ENCODE peak calls at places on chromosomes 6 and 20, in five cellular contexts. O is foreskin fibroblast, N is MCF 10A, L is fibroblast of lung, E is astrocyte of the cerebellum. K is an unnamed sample.

GRCh38 chr6:35687658-35688604 is 784 bp downstream of the FKBP5 start:
- DNase-seq in L (peak; percentile 65), E (no peak), O (peak; percentile 59), N (peak; percentile 64), K (peak; percentile 40)

GRCh38 chr6:137309078-137309762 is 90.0 kb upstream of the IFNGR1 start:
- DNase-seq in L (peak; percentile 78), N (peak; percentile 89), O (peak; percentile 74), E (peak; percentile 60), K (no peak)

GRCh38 chr6:100593522-100593921 is 128.8 kb upstream of the SIM1 start:
- DNase-seq in L (no peak), E (no peak), O (no peak), N (no peak), K (no peak)

GRCh38 chr20:25584905-25585704 is at the start of gene NINL:
- DNase-seq in E (no peak), N (peak; percentile 38), L (peak; percentile 66), O (peak; percentile 83), K (peak; percentile 70)

GRCh38 chr6:134835998-134836397 is 113.9 kb downstream of the ALDH8A1 start:
- DNase-seq in O (no peak), E (no peak), N (no peak), L (peak; percentile 65), K (no peak)

GRCh38 chr6:22470454-22471368 is 98.7 kb upstream of the HDGFL1 start:
- DNase-seq in L (peak; percentile 72), O (peak; percentile 80), E (peak; percentile 52), N (peak; percentile 81), K (no peak)

GRCh38 chr6:134453792-134454510 is 136.0 kb upstream of the SGK1 start:
- DNase-seq in E (no peak), L (no peak), O (no peak), N (no peak), K (no peak)

GRCh38 chr6:109772961-109773431 is 81.9 kb downstream of the FIG4 start:
- DNase-seq in E (no peak), O (peak; percentile 61), N (peak; percentile 42), L (peak; percentile 80), K (no peak)

GRCh38 chr6:169963581-169964297 is 212.3 kb downstream of the ERMARD start:
- DNase-seq in N (no peak), L (no peak), E (no peak), O (no peak), K (no peak)

GRCh38 chr20:60073086-60073485 is 114.9 kb downstream of the CDH26 start:
- DNase-seq in L (no peak), O (no peak), E (no peak), N (no peak), K (no peak)

GRCh38 chr6:47308674-47309325 is 905 bp downstream of the TNFRSF21 start:
- DNase-seq in N (peak; percentile 44), L (peak; percentile 50), E (no peak), O (peak; percentile 58), K (peak; percentile 18)

GRCh38 chr20:53013847-53014246 is 41.7 kb downstream of the TSHZ2 start:
- DNase-seq in O (no peak), N (no peak), L (no peak), E (no peak), K (no peak)

GRCh38 chr20:20856956-20857355 is 144.5 kb upstream of the RALGAPA2 start:
- DNase-seq in E (no peak), N (no peak), O (no peak), L (no peak), K (no peak)

GRCh38 chr6:69105288-69105687 is 470.2 kb downstream of the ADGRB3 start:
- DNase-seq in E (no peak), O (no peak), L (no peak), N (no peak), K (no peak)

GRCh38 chr6:44309092-44309491 is 4.1 kb downstream of the AARS2 start:
- DNase-seq in O (peak; percentile 87), N (peak; percentile 59), E (no peak), L (peak; percentile 81), K (no peak)

GRCh38 chr6:161319231-161319630 is 45.4 kb upstream of the AGPAT4 start:
- DNase-seq in L (no peak), O (no peak), N (no peak), E (no peak), K (peak; percentile 25)

GRCh38 chr20:49989234-49990065 is 6.7 kb downstream of the SNAI1 start:
- DNase-seq in E (peak; percentile 63), L (peak; percentile 91), O (peak; percentile 93), N (no peak), K (peak; percentile 63)

GRCh38 chr6:21382821-21383455 is 210.6 kb upstream of the SOX4 start:
- DNase-seq in N (no peak), L (no peak), O (no peak), E (no peak), K (no peak)

GRCh38 chr6:89221971-89222887 is 5.1 kb upstream of the GABRR1 start:
- DNase-seq in L (peak; percentile 66), O (peak; percentile 32), E (no peak), N (peak; percentile 32), K (no peak)

GRCh38 chr6:139149383-139149782 is 14.5 kb downstream of the HECA start:
- DNase-seq in E (peak; percentile 20), N (no peak), O (no peak), L (peak; percentile 59), K (no peak)

GRCh38 chr6:166713608-166714510 is 86.8 kb upstream of the RPS6KA2 start:
- DNase-seq in O (no peak), N (no peak), E (no peak), L (no peak), K (no peak)

GRCh38 chr6:10567256-10568041 is 46.3 kb downstream of the GCNT2 start:
- DNase-seq in N (peak; percentile 4), L (no peak), E (no peak), O (no peak), K (no peak)

GRCh38 chr6:53048431-53049195 is 16.6 kb upstream of the FBXO9 start:
- DNase-seq in E (peak; percentile 92), O (peak; percentile 86), N (peak; percentile 72), L (peak; percentile 97), K (no peak)

GRCh38 chr6:63509652-63510352 is 62.5 kb upstream of the LOC128125822 start:
- DNase-seq in L (peak; percentile 19), E (no peak), O (no peak), N (peak; percentile 60), K (no peak)

GRCh38 chr20:34636648-34637047 is 40.2 kb downstream of the PIGU start:
- DNase-seq in O (no peak), N (no peak), L (no peak), E (no peak), K (no peak)

GRCh38 chr6:30748851-30749540 is 4.6 kb upstream of the IER3 start:
- DNase-seq in N (peak; percentile 89), E (no peak), L (no peak), O (peak; percentile 61), K (no peak)

GRCh38 chr20:32582659-32583580 is 2.2 kb downstream of the NOL4L start:
- DNase-seq in O (peak; percentile 39), N (no peak), L (peak; percentile 27), E (no peak), K (peak; percentile 65)

GRCh38 chr20:43271980-43272379 is 82.3 kb upstream of the PTPRT start:
- DNase-seq in E (no peak), L (no peak), O (no peak), N (no peak), K (no peak)

GRCh38 chr20:46694484-46694883 is 5.2 kb upstream of the TP53RK start:
- DNase-seq in L (no peak), E (no peak), O (peak; percentile 61), N (no peak), K (no peak)

GRCh38 chr20:18138266-18138582 is 561 bp downstream of the KAT14 start:
- DNase-seq in O (no peak), N (no peak), L (no peak), E (no peak), K (no peak)

GRCh38 chr6:45592991-45593390 is 215.3 kb upstream of the SUPT3H start:
- DNase-seq in E (no peak), O (no peak), N (no peak), L (peak; percentile 48), K (no peak)

GRCh38 chr20:48012401-48012974 is 227.2 kb upstream of the SULF2 start:
- DNase-seq in L (peak; percentile 96), N (peak; percentile 57), E (no peak), O (peak; percentile 1), K (no peak)
- TF ChIP-seq CTCF in L (no peak), N (peak; percentile 28), E (no peak), O (peak; percentile 30), K (peak; percentile 26)

GRCh38 chr6:23547851-23548250 is 578.2 kb upstream of the NRSN1 start:
- DNase-seq in L (no peak), O (no peak), N (peak; percentile 27), E (no peak), K (no peak)
- TF ChIP-seq CTCF in L (no peak), O (no peak), N (no peak), E (peak; percentile 8), K (peak; percentile 48)

DNA sequence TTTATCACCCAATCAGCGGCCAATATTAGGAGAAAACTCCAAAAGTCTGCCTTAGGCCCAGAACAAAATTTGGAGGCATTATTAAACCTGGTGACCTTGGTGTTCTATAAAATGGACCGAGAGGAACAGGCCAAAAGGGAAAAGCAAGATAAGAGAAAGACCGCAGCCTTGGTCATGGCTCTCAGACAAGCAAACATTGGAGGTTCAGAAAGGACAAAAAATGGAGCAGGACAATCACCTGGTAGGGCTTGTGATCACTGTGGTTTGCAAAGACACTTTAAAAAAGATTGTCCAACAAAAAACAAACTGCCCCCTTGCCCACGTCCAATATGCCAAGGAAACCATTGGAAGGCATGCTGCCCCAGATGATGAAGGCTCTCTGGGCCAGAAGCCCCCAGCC is 31.2 kb downstream of the CEP85L start:
- DNase-seq in L (no peak), N (no peak), E (no peak), O (no peak), K (no peak)
- TF ChIP-seq CTCF in L (no peak), N (no peak), E (no peak), O (no peak), K (no peak)

DNA sequence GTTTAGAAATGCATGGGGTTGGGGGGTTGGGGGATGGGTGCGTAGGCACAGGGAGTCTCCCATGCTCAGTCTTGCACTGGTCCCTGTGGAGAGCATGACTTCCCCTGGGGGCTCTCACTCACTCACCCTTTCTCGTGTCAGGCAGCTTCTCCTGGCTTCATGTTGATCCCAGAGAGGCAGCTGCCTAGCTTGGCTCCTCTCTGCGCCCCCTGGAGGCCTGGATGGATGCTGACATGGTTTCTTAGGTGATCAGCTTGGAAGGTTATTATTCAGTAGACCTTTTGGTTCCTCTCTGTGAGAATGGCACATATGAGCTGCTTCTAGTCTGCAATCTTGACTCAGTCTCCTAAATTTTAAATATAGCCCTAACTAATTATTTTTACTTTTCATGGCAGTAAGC is 109.3 kb upstream of the FAM83B start:
- DNase-seq in L (no peak), N (no peak), O (no peak), E (no peak), K (no peak)
- TF ChIP-seq CTCF in L (no peak), N (peak; percentile 24), O (peak; percentile 22), E (no peak), K (peak; percentile 43)

DNA sequence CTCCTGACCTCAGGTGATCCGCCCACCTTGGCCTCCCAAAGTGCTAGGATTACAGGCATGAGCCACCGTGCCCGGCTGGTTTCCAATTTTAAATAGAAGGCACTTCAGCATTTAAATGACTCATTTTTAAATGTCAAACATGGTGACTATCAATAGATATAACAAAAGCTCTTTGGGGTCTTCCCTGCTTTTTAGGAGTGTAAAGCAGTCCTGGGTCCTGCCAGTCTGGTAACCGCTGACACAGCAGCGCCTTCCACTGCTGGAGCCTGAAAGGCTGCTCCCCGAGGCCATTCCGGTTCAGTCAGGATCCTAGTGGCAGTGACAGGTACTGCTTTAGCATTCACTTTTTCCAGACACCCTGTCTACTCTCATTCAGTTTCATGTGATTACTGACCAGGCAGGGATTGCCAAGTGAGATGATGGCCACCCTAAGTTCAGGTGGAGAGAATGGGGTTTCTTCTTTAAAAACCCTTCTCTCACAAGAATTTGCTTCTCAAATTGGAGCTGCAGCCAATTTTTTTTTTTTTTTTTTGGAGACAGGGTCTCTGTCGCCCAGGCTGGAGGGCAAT is 5.1 kb downstream of the DIDO1 start:
- DNase-seq in E (no peak), L (peak; percentile 56), O (peak; percentile 67), N (peak; percentile 79), K (peak; percentile 61)
- TF ChIP-seq CTCF in E (peak; percentile 74), L (peak; percentile 41), O (peak; percentile 36), N (peak; percentile 44), K (peak; percentile 73)

K was measured in neural crest cell.